ENCODE peak calls at places on chromosomes 16 and 17, in seven cellular contexts. Q is fibroblast of lung; G is stimulated activated CD8-positive, alpha-beta memory T cell treated with anti-CD3 and anti-CD28 coated beads, Interleukin-15, amount 100 ng/mL, for 24 hours; V is activated T-cell treated with anti-CD3 and anti-CD28 coated beads, Interleukin-2, amount 50 U/mL, for 72 hours; P is brain microvascular endothelial cell; Z is posterior vena cava; F is skeletal muscle cell. Y is an unnamed sample.

GRCh38 chr16:49441366-49441780 is 67.8 kb downstream of the C16orf78 start:
- DNase-seq in Q (no peak), G (peak), V (peak), P (no peak), Z (peak), F (no peak), Y (no peak)

GRCh38 chr17:45200701-45201100 is 21.0 kb upstream of the FMNL1 start:
- DNase-seq in Q (peak), G (no peak), V (no peak), P (no peak), Z (no peak), F (no peak), Y (no peak)

GRCh38 chr16:70255584-70255983 is 3.8 kb upstream of the EXOSC6 start:
- DNase-seq in Q (no peak), G (no peak), V (no peak), P (no peak), Z (no peak), F (no peak), Y (no peak)

GRCh38 chr17:29778936-29779811 is 150.9 kb downstream of the SSH2 start:
- DNase-seq in Q (peak), G (peak), V (peak), P (peak), Z (peak), F (no peak), Y (peak)

GRCh38 chr16:1884889-1885288 is 12.9 kb upstream of the MEIOB start:
- DNase-seq in Q (no peak), G (no peak), V (no peak), P (no peak), Z (no peak), F (no peak), Y (no peak)

GRCh38 chr17:80951121-80952090 is 40.2 kb upstream of the CHMP6 start:
- DNase-seq in Q (no peak), G (no peak), V (no peak), P (no peak), Z (peak), F (no peak), Y (no peak)

GRCh38 chr16:63458842-63459241 is 1422.6 kb upstream of the CDH8 start:
- DNase-seq in Q (no peak), G (no peak), V (no peak), P (no peak), Z (no peak), F (no peak), Y (no peak)

GRCh38 chr17:9258115-9259020 is 237.1 kb downstream of the NTN1 start:
- DNase-seq in Q (no peak), G (no peak), V (no peak), P (no peak), Z (no peak), F (no peak), Y (no peak)

GRCh38 chr16:49635009-49635350 is 220.9 kb downstream of the ZNF423 start:
- DNase-seq in Q (no peak), G (no peak), V (no peak), P (no peak), Z (no peak), F (no peak), Y (no peak)

GRCh38 chr17:12815642-12816141 is 26.4 kb downstream of the ARHGAP44 start:
- DNase-seq in Q (no peak), G (no peak), V (no peak), P (no peak), Z (no peak), F (no peak), Y (no peak)

GRCh38 chr17:64406321-64407200 is 15.9 kb upstream of the PECAM1 start:
- DNase-seq in Q (peak), G (no peak), V (no peak), P (no peak), Z (peak), F (no peak), Y (no peak)

Y was measured in IMR-90.